ENCODE peak calls at places on chromosomes 16 and 17, in seven cellular contexts. F is H9, D is mesenchymal stem cell, U is H1, A is mesendoderm, S is neuronal stem cell, K is trophoblast cell. M is an unnamed sample.

GRCh38 chr17:83046759-83047478 is 32.5 kb upstream of the METRNL start:
- DNase-seq in F (no peak), D (no peak), U (no peak), A (no peak), S (no peak), K (no peak), M (no peak)

GRCh38 chr16:65280988-65281530 is 159.2 kb upstream of the CDH11 start:
- DNase-seq in F (no peak), D (no peak), U (no peak), A (no peak), S (peak), K (no peak), M (no peak)

GRCh38 chr16:12573730-12574383 is 229.8 kb downstream of the CPPED1 start:
- DNase-seq in F (peak), D (peak), U (peak), A (peak), S (peak), K (peak), M (no peak)

GRCh38 chr16:27769561-27770222 is 219.7 kb downstream of the KATNIP start:
- DNase-seq in F (no peak), D (no peak), U (no peak), A (peak), S (no peak), K (peak), M (peak)

GRCh38 chr17:7408341-7408740 is 696 bp downstream of the NLGN2 start:
- DNase-seq in F (no peak), D (no peak), U (no peak), A (no peak), S (no peak), K (peak), M (no peak)

GRCh38 chr17:55463600-55463999 is 42.0 kb upstream of the MMD start:
- DNase-seq in F (no peak), D (no peak), U (no peak), A (no peak), S (no peak), K (no peak), M (no peak)

GRCh38 chr17:80023261-80024205 is 12.1 kb downstream of the TBC1D16 start:
- DNase-seq in F (peak), D (no peak), U (no peak), A (no peak), S (no peak), K (peak), M (no peak)

GRCh38 chr17:60676758-60677307 is 818 bp upstream of the BCAS3 start:
- DNase-seq in F (no peak), D (no peak), U (no peak), A (no peak), S (no peak), K (peak), M (no peak)

GRCh38 chr17:82983510-82984248 is 95.7 kb upstream of the METRNL start:
- DNase-seq in F (no peak), D (no peak), U (no peak), A (peak), S (no peak), K (no peak), M (no peak)

GRCh38 chr17:82465023-82465603 is 6.6 kb downstream of the NARF start:
- DNase-seq in F (no peak), D (no peak), U (no peak), A (no peak), S (no peak), K (no peak), M (no peak)

GRCh38 chr17:49574283-49574892 is 1.3 kb upstream of the NXPH3 start:
- DNase-seq in F (no peak), D (no peak), U (no peak), A (no peak), S (no peak), K (no peak), M (no peak)

GRCh38 chr16:87864331-87864989 is 4.8 kb downstream of the SLC7A5 start:
- DNase-seq in F (no peak), D (no peak), U (no peak), A (no peak), S (no peak), K (no peak), M (peak)

GRCh38 chr16:75494184-75494583 is 1.1 kb downstream of the CHST6 start:
- DNase-seq in F (no peak), D (no peak), U (no peak), A (no peak), S (no peak), K (no peak), M (no peak)

GRCh38 chr16:58459344-58460218 is 40.4 kb upstream of the NDRG4 start:
- DNase-seq in F (no peak), D (peak), U (no peak), A (no peak), S (no peak), K (peak), M (peak)

GRCh38 chr17:80780381-80781187 is 211.1 kb upstream of the CHMP6 start:
- DNase-seq in F (no peak), D (peak), U (no peak), A (no peak), S (no peak), K (peak), M (peak)

GRCh38 chr16:68893710-68894705 is 50.7 kb downstream of the TANGO6 start:
- DNase-seq in F (peak), D (peak), U (no peak), A (peak), S (peak), K (no peak), M (peak)

GRCh38 chr16:25109643-25110042 is 1.9 kb upstream of the LCMT1 start:
- DNase-seq in F (no peak), D (peak), U (no peak), A (no peak), S (no peak), K (peak), M (peak)

GRCh38 chr17:15507896-15508295 is 40.5 kb upstream of the CDRT4 start:
- DNase-seq in F (no peak), D (no peak), U (no peak), A (no peak), S (no peak), K (no peak), M (peak)

GRCh38 chr17:44324092-44324570 is 492 bp downstream of the SLC25A39 start:
- DNase-seq in F (no peak), D (peak), U (no peak), A (peak), S (no peak), K (peak), M (no peak)

GRCh38 chr17:4858880-4859260 is 25.7 kb downstream of the MINK1 start:
- DNase-seq in F (peak), D (no peak), U (no peak), A (peak), S (no peak), K (no peak), M (peak)

GRCh38 chr17:17032131-17032692 is 10.0 kb upstream of the MPRIP start:
- DNase-seq in F (no peak), D (peak), U (no peak), A (no peak), S (no peak), K (no peak), M (peak)

GRCh38 chr16:1681032-1681431 is 3.0 kb downstream of the JPT2 start:
- DNase-seq in F (no peak), D (no peak), U (no peak), A (no peak), S (peak), K (no peak), M (no peak)

GRCh38 chr17:17729620-17730249 is 48.5 kb downstream of the RAI1 start:
- DNase-seq in F (peak), D (peak), U (no peak), A (peak), S (no peak), K (peak), M (no peak)

GRCh38 chr16:1512774-1513173 is 19.6 kb downstream of the TELO2 start:
- DNase-seq in F (no peak), D (no peak), U (no peak), A (no peak), S (no peak), K (no peak), M (no peak)

GRCh38 chr16:89383095-89384003 is 107.0 kb downstream of the ANKRD11 start:
- DNase-seq in F (peak), D (peak), U (no peak), A (peak), S (no peak), K (peak), M (peak)

GRCh38 chr17:49422714-49423113 is 8.0 kb upstream of the PHB1 start:
- DNase-seq in F (no peak), D (no peak), U (no peak), A (no peak), S (no peak), K (no peak), M (no peak)

GRCh38 chr17:65222216-65222738 is 85.1 kb downstream of the RGS9 start:
- DNase-seq in F (no peak), D (no peak), U (no peak), A (no peak), S (no peak), K (no peak), M (peak)

GRCh38 chr17:76268015-76268749 is 3.0 kb downstream of the UBALD2 start:
- DNase-seq in F (no peak), D (peak), U (no peak), A (peak), S (no peak), K (peak), M (peak)

GRCh38 chr17:4559851-4560820 is at the start of gene GGT6:
- DNase-seq in F (no peak), D (no peak), U (no peak), A (no peak), S (no peak), K (no peak), M (no peak)

GRCh38 chr17:81741594-81742452 is 29.7 kb downstream of the SLC25A10 start:
- DNase-seq in F (no peak), D (peak), U (no peak), A (no peak), S (no peak), K (peak), M (no peak)

GRCh38 chr16:27177031-27177774 is 26.1 kb upstream of the KDM8 start:
- DNase-seq in F (no peak), D (peak), U (no peak), A (no peak), S (no peak), K (peak), M (peak)

GRCh38 chr17:511001-511690 is 158.5 kb upstream of the RPH3AL start:
- DNase-seq in F (no peak), D (peak), U (no peak), A (no peak), S (no peak), K (no peak), M (peak)

GRCh38 chr17:511833-512251 is 159.2 kb upstream of the RPH3AL start:
- DNase-seq in F (no peak), D (peak), U (no peak), A (no peak), S (no peak), K (no peak), M (peak)

GRCh38 chr17:507441-507840 is 154.8 kb upstream of the RPH3AL start:
- DNase-seq in F (no peak), D (no peak), U (no peak), A (no peak), S (no peak), K (peak), M (no peak)

GRCh38 chr17:510223-510917 is 157.8 kb upstream of the RPH3AL start:
- DNase-seq in F (no peak), D (no peak), U (no peak), A (no peak), S (no peak), K (no peak), M (peak)

GRCh38 chr17:509316-509715 is 156.7 kb upstream of the RPH3AL start:
- DNase-seq in F (no peak), D (no peak), U (no peak), A (no peak), S (no peak), K (no peak), M (no peak)
- H3K18ac ChIP-seq in F (no peak), D (no peak), U (no peak), A (no peak), S (no peak), K (no peak), M (no peak)

DNA sequence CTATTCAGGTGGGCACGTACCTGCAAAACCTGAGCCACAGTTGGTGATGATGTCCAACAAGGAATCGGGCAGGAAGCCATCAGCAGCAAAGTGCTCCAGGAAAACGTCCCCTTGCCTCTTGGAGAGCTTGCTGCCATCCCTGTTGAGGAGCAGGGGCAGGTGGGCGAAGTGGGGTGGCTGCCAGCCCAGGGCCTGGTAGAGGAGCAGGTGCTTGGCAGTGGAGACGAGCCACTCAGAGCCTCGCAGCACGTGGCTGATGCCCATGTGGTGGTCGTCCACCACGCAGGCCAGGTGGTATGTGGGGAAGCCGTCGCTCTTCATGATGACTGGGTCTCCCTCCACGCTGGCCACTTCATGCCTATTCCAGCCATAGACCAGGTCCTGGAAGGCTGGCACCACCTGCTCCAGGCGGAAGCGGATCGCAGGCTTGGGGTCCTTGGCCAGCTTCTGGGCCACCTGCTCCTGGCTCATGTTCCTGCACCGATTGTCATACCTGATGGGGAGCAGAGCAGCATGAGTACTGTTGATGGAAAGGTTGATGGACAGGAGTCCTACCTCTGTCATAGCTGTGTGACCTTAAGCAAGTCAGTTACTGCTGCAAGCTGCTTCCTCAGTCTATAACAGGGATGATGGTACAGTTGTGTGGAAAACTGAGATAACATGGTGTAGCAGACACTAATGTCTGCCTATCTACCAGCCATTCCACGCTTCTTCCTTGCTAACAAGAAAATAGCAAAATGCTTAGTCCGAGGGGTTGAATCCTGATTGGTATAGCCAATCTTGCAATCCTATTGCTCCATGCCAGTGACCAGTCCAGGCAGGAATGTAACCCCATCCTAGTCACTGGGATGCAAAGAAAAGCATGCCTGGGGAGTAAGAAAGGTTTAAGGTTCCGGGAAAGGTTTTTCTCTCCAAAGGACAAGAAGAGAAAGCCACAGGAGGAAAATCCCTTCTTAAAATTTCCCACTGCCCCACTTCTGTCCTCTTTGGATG is 22.0 kb downstream of the EARS2 start:
- DNase-seq in F (no peak), D (no peak), U (no peak), A (no peak), S (no peak), K (peak), M (peak)
- H3K18ac ChIP-seq in F (no peak), D (no peak), U (no peak), A (no peak), S (no peak), K (no peak), M (no peak)

GRCh38 chr17:2295575-2295974 is 8.0 kb downstream of the SMG6 start:
- DNase-seq in F (no peak), D (no peak), U (no peak), A (no peak), S (no peak), K (no peak), M (peak)

GRCh38 chr17:2292100-2292499 is 11.5 kb downstream of the SMG6 start:
- DNase-seq in F (no peak), D (peak), U (no peak), A (no peak), S (no peak), K (peak), M (peak)

GRCh38 chr17:2289878-2290478 is 13.6 kb downstream of the SMG6 start:
- DNase-seq in F (no peak), D (no peak), U (no peak), A (no peak), S (no peak), K (no peak), M (peak)
- H3K18ac ChIP-seq in F (no peak), D (no peak), U (no peak), A (no peak), S (no peak), K (no peak), M (no peak)

GRCh38 chr17:8995711-8996110 is 25.6 kb upstream of the NTN1 start:
- DNase-seq in F (peak), D (no peak), U (no peak), A (peak), S (no peak), K (peak), M (no peak)
- H3K18ac ChIP-seq in F (no peak), D (no peak), U (peak), A (no peak), S (no peak), K (no peak), M (no peak)

DNA sequence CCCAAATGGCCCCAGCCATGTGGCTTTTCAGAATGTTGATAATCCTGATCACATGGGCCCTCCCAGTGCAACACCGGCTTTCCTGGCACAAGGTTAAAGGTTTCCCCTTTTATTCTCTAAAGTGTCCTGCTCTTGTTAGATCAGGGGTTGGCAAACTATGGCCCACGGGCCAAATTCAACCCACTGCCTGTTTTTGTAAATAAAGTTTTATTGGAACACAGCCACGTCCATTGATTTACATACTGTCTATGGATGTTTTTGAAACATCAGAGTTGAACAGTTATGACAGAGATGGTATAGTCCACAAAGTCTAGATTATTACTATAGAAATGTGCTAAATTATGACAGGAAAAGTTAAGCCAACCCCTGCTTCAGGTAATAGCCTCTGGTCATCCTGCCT is 157.3 kb downstream of the ZFHX3 start:
- DNase-seq in F (no peak), D (no peak), U (no peak), A (no peak), S (no peak), K (no peak), M (no peak)
- H3K18ac ChIP-seq in F (no peak), D (no peak), U (no peak), A (no peak), S (no peak), K (no peak), M (no peak)

GRCh38 chr17:2975469-2975958 is 87.9 kb downstream of the OR1D5 start:
- DNase-seq in F (peak), D (no peak), U (no peak), A (peak), S (no peak), K (peak), M (no peak)

GRCh38 chr17:2974347-2974746 is 89.1 kb downstream of the OR1D5 start:
- DNase-seq in F (no peak), D (no peak), U (no peak), A (no peak), S (no peak), K (no peak), M (no peak)

GRCh38 chr17:2980904-2981246 is 82.5 kb downstream of the OR1D5 start:
- DNase-seq in F (peak), D (no peak), U (no peak), A (no peak), S (no peak), K (no peak), M (no peak)

GRCh38 chr17:2980211-2980903 is 83.0 kb downstream of the OR1D5 start:
- DNase-seq in F (peak), D (no peak), U (no peak), A (no peak), S (no peak), K (no peak), M (no peak)

DNA sequence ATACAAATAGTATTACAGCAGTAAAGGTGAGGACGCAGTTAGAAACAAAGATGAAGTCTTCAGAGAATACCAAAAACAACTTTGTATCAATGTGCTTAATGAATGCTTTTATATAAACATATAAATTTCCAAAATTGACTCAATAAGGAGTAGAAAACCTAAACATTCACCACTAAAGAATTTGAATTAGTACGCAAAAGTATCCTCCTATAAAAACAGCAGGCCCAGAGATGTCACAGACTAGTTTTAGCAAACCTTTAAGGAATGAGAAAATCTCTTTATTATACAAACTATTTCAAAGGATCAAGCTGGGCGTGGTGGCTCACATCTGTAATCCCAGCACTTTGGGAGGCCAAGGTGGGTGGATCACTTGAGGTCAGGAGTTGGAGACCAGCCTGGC is 86.2 kb downstream of the OR1D5 start:
- DNase-seq in F (no peak), D (no peak), U (no peak), A (no peak), S (no peak), K (no peak), M (peak)
- H3K18ac ChIP-seq in F (no peak), D (no peak), U (no peak), A (no peak), S (no peak), K (no peak), M (no peak)

GRCh38 chr17:29177871-29178749 is 2.1 kb downstream of the MYO18A start:
- DNase-seq in F (peak), D (no peak), U (no peak), A (no peak), S (no peak), K (no peak), M (no peak)

GRCh38 chr17:29178750-29179231 is 1.4 kb downstream of the MYO18A start:
- DNase-seq in F (peak), D (no peak), U (no peak), A (peak), S (no peak), K (no peak), M (no peak)

GRCh38 chr17:29176500-29177351 is 3.5 kb downstream of the MYO18A start:
- DNase-seq in F (peak), D (peak), U (peak), A (peak), S (peak), K (peak), M (peak)

GRCh38 chr17:29179232-29180036 is 764 bp downstream of the MYO18A start:
- DNase-seq in F (peak), D (peak), U (peak), A (peak), S (peak), K (no peak), M (no peak)

GRCh38 chr17:29177541-29177870 is 2.7 kb downstream of the MYO18A start:
- DNase-seq in F (no peak), D (no peak), U (no peak), A (no peak), S (no peak), K (no peak), M (no peak)
- H3K18ac ChIP-seq in F (no peak), D (no peak), U (peak), A (no peak), S (no peak), K (peak), M (no peak)

DNA sequence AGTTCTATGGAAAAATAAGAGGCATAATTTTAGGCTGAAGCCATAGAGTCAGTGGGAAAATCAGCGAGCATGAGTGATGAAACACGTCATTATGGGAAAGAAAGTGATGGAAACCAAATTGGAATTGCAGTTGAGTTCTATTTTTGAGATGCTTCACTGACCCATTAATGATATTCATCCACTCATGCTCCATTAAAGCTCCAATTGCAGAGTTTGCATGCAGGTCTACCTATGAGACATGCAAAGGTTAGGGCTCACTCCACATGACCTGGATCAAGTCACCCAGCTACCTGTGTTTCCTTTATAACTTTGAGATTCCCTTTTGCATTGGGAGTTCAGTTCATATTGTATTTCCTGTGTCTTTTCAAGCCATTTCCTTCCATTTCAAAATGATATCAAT is 8.0 kb upstream of the KRTAP2-4 start:
- DNase-seq in F (no peak), D (no peak), U (no peak), A (no peak), S (no peak), K (no peak), M (no peak)
- H3K18ac ChIP-seq in F (no peak), D (no peak), U (no peak), A (no peak), S (no peak), K (no peak), M (no peak)